ENCODE peak calls at places on chromosomes 11 and 22, in ten cellular contexts. One of them, this sample, is unnamed. For H3K4me1, the result is how much of the 10 kb centered on the place peaks cover.

GRCh38 chr22:47090591-47091240 is 328.3 kb downstream of the TBC1D22A start:
- DNase-seq in body of pancreas: no peak
- DNase-seq in Peyer's patch: no peak
- DNase-seq in HCT116: no peak
- DNase-seq in heart left ventricle: no peak
- DNase-seq in transverse colon: no peak
- DNase-seq in SJCRH30: no peak
- DNase-seq in pancreas: no peak
- DNase-seq in SK-N-SH: no peak
- DNase-seq in upper lobe of right lung: no peak
- DNase-seq in this sample: no peak

GRCh38 chr11:63769719-63770443 is 1.3 kb upstream of the ZFTA start:
- DNase-seq in body of pancreas: peak
- DNase-seq in Peyer's patch: no peak
- DNase-seq in HCT116: no peak
- DNase-seq in heart left ventricle: peak
- DNase-seq in transverse colon: no peak
- DNase-seq in SJCRH30: peak
- DNase-seq in pancreas: peak
- DNase-seq in SK-N-SH: no peak
- DNase-seq in upper lobe of right lung: no peak
- DNase-seq in this sample: no peak

GRCh38 chr11:119115484-119116234 is 5.7 kb upstream of the HINFP start:
- DNase-seq in body of pancreas: no peak
- DNase-seq in Peyer's patch: no peak
- DNase-seq in HCT116: no peak
- DNase-seq in heart left ventricle: peak
- DNase-seq in transverse colon: peak
- DNase-seq in SJCRH30: no peak
- DNase-seq in pancreas: no peak
- DNase-seq in SK-N-SH: no peak
- DNase-seq in upper lobe of right lung: peak
- DNase-seq in this sample: no peak

GRCh38 chr11:70712471-70712870 is 314.1 kb downstream of the CTTN start:
- DNase-seq in body of pancreas: no peak
- DNase-seq in Peyer's patch: no peak
- DNase-seq in HCT116: no peak
- DNase-seq in heart left ventricle: no peak
- DNase-seq in transverse colon: peak
- DNase-seq in SJCRH30: no peak
- DNase-seq in pancreas: no peak
- DNase-seq in SK-N-SH: no peak
- DNase-seq in upper lobe of right lung: peak
- DNase-seq in this sample: peak

GRCh38 chr11:134261626-134262488 is 8.5 kb downstream of the ACAD8 start:
- DNase-seq in body of pancreas: peak
- DNase-seq in Peyer's patch: no peak
- DNase-seq in HCT116: peak
- DNase-seq in heart left ventricle: no peak
- DNase-seq in transverse colon: no peak
- DNase-seq in SJCRH30: peak
- DNase-seq in pancreas: no peak
- DNase-seq in SK-N-SH: peak
- DNase-seq in upper lobe of right lung: no peak
- DNase-seq in this sample: peak

GRCh38 chr11:86182976-86183584 is 61.5 kb upstream of the EED start:
- DNase-seq in body of pancreas: no peak
- DNase-seq in Peyer's patch: peak
- DNase-seq in HCT116: no peak
- DNase-seq in heart left ventricle: no peak
- DNase-seq in transverse colon: peak
- DNase-seq in SJCRH30: no peak
- DNase-seq in pancreas: no peak
- DNase-seq in SK-N-SH: no peak
- DNase-seq in upper lobe of right lung: no peak
- DNase-seq in this sample: no peak

GRCh38 chr11:19715373-19715772 is 2.7 kb downstream of the NAV2 start:
- DNase-seq in body of pancreas: no peak
- DNase-seq in Peyer's patch: no peak
- DNase-seq in HCT116: no peak
- DNase-seq in heart left ventricle: no peak
- DNase-seq in transverse colon: no peak
- DNase-seq in SJCRH30: peak
- DNase-seq in pancreas: no peak
- DNase-seq in SK-N-SH: no peak
- DNase-seq in upper lobe of right lung: no peak
- DNase-seq in this sample: no peak

GRCh38 chr11:43367382-43368178 is 8.9 kb downstream of the TTC17 start:
- DNase-seq in body of pancreas: no peak
- DNase-seq in Peyer's patch: no peak
- DNase-seq in HCT116: no peak
- DNase-seq in heart left ventricle: no peak
- DNase-seq in transverse colon: no peak
- DNase-seq in SJCRH30: peak
- DNase-seq in pancreas: no peak
- DNase-seq in SK-N-SH: no peak
- DNase-seq in upper lobe of right lung: no peak
- DNase-seq in this sample: no peak

GRCh38 chr22:17260291-17260690 is 41.1 kb upstream of the ADA2 start:
- DNase-seq in body of pancreas: no peak
- DNase-seq in Peyer's patch: no peak
- DNase-seq in HCT116: no peak
- DNase-seq in heart left ventricle: no peak
- DNase-seq in transverse colon: no peak
- DNase-seq in SJCRH30: no peak
- DNase-seq in pancreas: no peak
- DNase-seq in SK-N-SH: no peak
- DNase-seq in upper lobe of right lung: no peak
- DNase-seq in this sample: no peak

GRCh38 chr11:16986434-16987204 is 27.6 kb downstream of the PLEKHA7 start:
- DNase-seq in body of pancreas: peak
- DNase-seq in Peyer's patch: peak
- DNase-seq in HCT116: no peak
- DNase-seq in heart left ventricle: no peak
- DNase-seq in transverse colon: peak
- DNase-seq in SJCRH30: no peak
- DNase-seq in pancreas: peak
- DNase-seq in SK-N-SH: no peak
- DNase-seq in upper lobe of right lung: peak
- DNase-seq in this sample: no peak

GRCh38 chr11:86464509-86465221 is 90.0 kb downstream of the CCDC81 start:
- DNase-seq in body of pancreas: no peak
- DNase-seq in Peyer's patch: no peak
- DNase-seq in HCT116: no peak
- DNase-seq in heart left ventricle: no peak
- DNase-seq in transverse colon: no peak
- DNase-seq in SJCRH30: no peak
- DNase-seq in pancreas: no peak
- DNase-seq in SK-N-SH: no peak
- DNase-seq in upper lobe of right lung: no peak
- DNase-seq in this sample: peak

GRCh38 chr11:123186291-123186690 is 8.8 kb downstream of the CLMP start:
- DNase-seq in body of pancreas: no peak
- DNase-seq in Peyer's patch: no peak
- DNase-seq in HCT116: no peak
- DNase-seq in heart left ventricle: no peak
- DNase-seq in transverse colon: no peak
- DNase-seq in SJCRH30: no peak
- DNase-seq in pancreas: no peak
- DNase-seq in SK-N-SH: no peak
- DNase-seq in upper lobe of right lung: no peak
- DNase-seq in this sample: no peak

GRCh38 chr11:31882951-31883392 is 71.8 kb upstream of the PAX6 start:
- DNase-seq in body of pancreas: no peak
- DNase-seq in Peyer's patch: no peak
- DNase-seq in HCT116: no peak
- DNase-seq in heart left ventricle: no peak
- DNase-seq in transverse colon: no peak
- DNase-seq in SJCRH30: peak
- DNase-seq in pancreas: no peak
- DNase-seq in SK-N-SH: no peak
- DNase-seq in upper lobe of right lung: no peak
- DNase-seq in this sample: no peak

GRCh38 chr22:33568934-33569496 is 351.3 kb downstream of the LARGE1 start:
- DNase-seq in body of pancreas: no peak
- DNase-seq in Peyer's patch: no peak
- DNase-seq in HCT116: no peak
- DNase-seq in heart left ventricle: no peak
- DNase-seq in transverse colon: no peak
- DNase-seq in SJCRH30: no peak
- DNase-seq in pancreas: no peak
- DNase-seq in SK-N-SH: no peak
- DNase-seq in upper lobe of right lung: no peak
- DNase-seq in this sample: no peak

GRCh38 chr22:20296598-20296997 is 23.3 kb downstream of the DGCR6L start:
- DNase-seq in body of pancreas: no peak
- DNase-seq in Peyer's patch: no peak
- DNase-seq in HCT116: no peak
- DNase-seq in heart left ventricle: no peak
- DNase-seq in transverse colon: no peak
- DNase-seq in SJCRH30: no peak
- DNase-seq in pancreas: no peak
- DNase-seq in SK-N-SH: no peak
- DNase-seq in upper lobe of right lung: no peak
- DNase-seq in this sample: no peak

GRCh38 chr11:110991621-110992355 is 253.7 kb upstream of the POU2AF2 start:
- DNase-seq in body of pancreas: no peak
- DNase-seq in Peyer's patch: no peak
- DNase-seq in HCT116: no peak
- DNase-seq in heart left ventricle: no peak
- DNase-seq in transverse colon: no peak
- DNase-seq in SJCRH30: no peak
- DNase-seq in pancreas: no peak
- DNase-seq in SK-N-SH: no peak
- DNase-seq in upper lobe of right lung: no peak
- DNase-seq in this sample: no peak
- H3K4me3 ChIP-seq in body of pancreas: no peak
- H3K4me3 ChIP-seq in Peyer's patch: no peak
- H3K4me3 ChIP-seq in HCT116: no peak
- H3K4me3 ChIP-seq in heart left ventricle: no peak
- H3K4me3 ChIP-seq in transverse colon: no peak
- H3K4me3 ChIP-seq in SJCRH30: no peak
- H3K4me3 ChIP-seq in pancreas: no peak
- H3K4me3 ChIP-seq in SK-N-SH: no peak
- H3K4me3 ChIP-seq in upper lobe of right lung: no peak
- H3K4me3 ChIP-seq in this sample: no peak

GRCh38 chr22:21941921-21942320 is 10.7 kb downstream of the PPM1F start:
- DNase-seq in body of pancreas: no peak
- DNase-seq in Peyer's patch: no peak
- DNase-seq in HCT116: no peak
- DNase-seq in heart left ventricle: no peak
- DNase-seq in transverse colon: no peak
- DNase-seq in SJCRH30: no peak
- DNase-seq in pancreas: peak
- DNase-seq in SK-N-SH: no peak
- DNase-seq in upper lobe of right lung: no peak
- DNase-seq in this sample: no peak

GRCh38 chr22:21943571-21944448 is 8.8 kb downstream of the PPM1F start:
- DNase-seq in body of pancreas: no peak
- DNase-seq in Peyer's patch: no peak
- DNase-seq in HCT116: no peak
- DNase-seq in heart left ventricle: no peak
- DNase-seq in transverse colon: no peak
- DNase-seq in SJCRH30: no peak
- DNase-seq in pancreas: peak
- DNase-seq in SK-N-SH: no peak
- DNase-seq in upper lobe of right lung: no peak
- DNase-seq in this sample: no peak

GRCh38 chr22:21940521-21940920 is 12.1 kb downstream of the PPM1F start:
- DNase-seq in body of pancreas: no peak
- DNase-seq in Peyer's patch: no peak
- DNase-seq in HCT116: no peak
- DNase-seq in heart left ventricle: peak
- DNase-seq in transverse colon: no peak
- DNase-seq in SJCRH30: no peak
- DNase-seq in pancreas: no peak
- DNase-seq in SK-N-SH: no peak
- DNase-seq in upper lobe of right lung: no peak
- DNase-seq in this sample: no peak

GRCh38 chr22:21942407-21942895 is 10.2 kb downstream of the PPM1F start:
- DNase-seq in body of pancreas: no peak
- DNase-seq in Peyer's patch: no peak
- DNase-seq in HCT116: peak
- DNase-seq in heart left ventricle: peak
- DNase-seq in transverse colon: peak
- DNase-seq in SJCRH30: peak
- DNase-seq in pancreas: peak
- DNase-seq in SK-N-SH: no peak
- DNase-seq in upper lobe of right lung: peak
- DNase-seq in this sample: no peak

DNA sequence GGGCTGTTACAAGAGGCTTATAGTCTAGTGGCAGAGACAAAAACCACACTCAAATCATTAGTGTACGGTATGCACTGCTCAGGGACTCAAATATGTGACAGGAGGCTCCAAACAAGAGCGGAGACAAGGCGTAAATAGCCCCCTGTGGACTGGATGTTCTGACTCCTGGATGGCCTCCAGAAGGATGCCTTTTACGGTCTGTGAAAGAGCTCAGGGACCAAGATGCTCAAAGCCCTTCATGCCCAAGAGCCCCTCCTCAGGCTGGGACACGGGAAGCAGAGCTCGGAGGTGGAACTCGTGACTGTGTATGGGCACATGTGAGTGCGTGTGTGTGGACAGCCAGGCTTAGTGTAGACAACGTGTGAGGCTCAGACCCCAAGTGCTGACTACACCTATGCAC is 9.7 kb downstream of the PPM1F start:
- DNase-seq in body of pancreas: no peak
- DNase-seq in Peyer's patch: no peak
- DNase-seq in HCT116: no peak
- DNase-seq in heart left ventricle: no peak
- DNase-seq in transverse colon: no peak
- DNase-seq in SJCRH30: no peak
- DNase-seq in pancreas: no peak
- DNase-seq in SK-N-SH: no peak
- DNase-seq in upper lobe of right lung: no peak
- DNase-seq in this sample: no peak
- H3K4me1 ChIP-seq in body of pancreas: under half
- H3K4me1 ChIP-seq in Peyer's patch: under half
- H3K4me1 ChIP-seq in HCT116: under half
- H3K4me1 ChIP-seq in heart left ventricle: half or more
- H3K4me1 ChIP-seq in transverse colon: half or more
- H3K4me1 ChIP-seq in SJCRH30: under half
- H3K4me1 ChIP-seq in pancreas: under half
- H3K4me1 ChIP-seq in SK-N-SH: under half
- H3K4me1 ChIP-seq in upper lobe of right lung: half or more
- H3K4me1 ChIP-seq in this sample: under half

GRCh38 chr11:92225563-92226308 is 1.1 kb downstream of the FAT3 start:
- DNase-seq in body of pancreas: no peak
- DNase-seq in Peyer's patch: no peak
- DNase-seq in HCT116: no peak
- DNase-seq in heart left ventricle: peak
- DNase-seq in transverse colon: no peak
- DNase-seq in SJCRH30: peak
- DNase-seq in pancreas: no peak
- DNase-seq in SK-N-SH: peak
- DNase-seq in upper lobe of right lung: peak
- DNase-seq in this sample: no peak
- H3K4me3 ChIP-seq in body of pancreas: no peak
- H3K4me3 ChIP-seq in Peyer's patch: no peak
- H3K4me3 ChIP-seq in HCT116: no peak
- H3K4me3 ChIP-seq in heart left ventricle: peak
- H3K4me3 ChIP-seq in transverse colon: no peak
- H3K4me3 ChIP-seq in SJCRH30: peak
- H3K4me3 ChIP-seq in pancreas: peak
- H3K4me3 ChIP-seq in SK-N-SH: peak
- H3K4me3 ChIP-seq in upper lobe of right lung: peak
- H3K4me3 ChIP-seq in this sample: no peak

GRCh38 chr11:47503227-47503626 is 49.7 kb downstream of the CELF1 start:
- DNase-seq in body of pancreas: no peak
- DNase-seq in Peyer's patch: no peak
- DNase-seq in HCT116: no peak
- DNase-seq in heart left ventricle: no peak
- DNase-seq in transverse colon: no peak
- DNase-seq in SJCRH30: no peak
- DNase-seq in pancreas: no peak
- DNase-seq in SK-N-SH: no peak
- DNase-seq in upper lobe of right lung: no peak
- DNase-seq in this sample: no peak
- H3K4me1 ChIP-seq in body of pancreas: under half
- H3K4me1 ChIP-seq in Peyer's patch: under half
- H3K4me1 ChIP-seq in HCT116: under half
- H3K4me1 ChIP-seq in heart left ventricle: half or more
- H3K4me1 ChIP-seq in transverse colon: half or more
- H3K4me1 ChIP-seq in SJCRH30: under half
- H3K4me1 ChIP-seq in pancreas: under half
- H3K4me1 ChIP-seq in SK-N-SH: under half
- H3K4me1 ChIP-seq in upper lobe of right lung: under half
- H3K4me1 ChIP-seq in this sample: under half

This sample was measured in HAP-1.